ENCODE peak calls at places on chromosomes 2 and 18, in nine cellular contexts. M is GM12865; O is HEK293T; K is NCI-H2029 treated with DMSO at 0.1 percent for 48 hours; H is GM19239; V is activated T-helper 1 cell treated with anti-CD3 and anti-CD28 coated beads, Interleukin-12 subunit alpha, Interleukin-12 subunit beta, Interleukin-2, Interleukin-4 antibody, amounts not matched to agents 30 ng/mL and 10 ng/mL and 1 ng/mL, durations not matched to agents 14 hours and 24 hours and 36 hours; E is SK-N-SH; R is activated CD4-positive, alpha-beta memory T cell treated with anti-CD3 and anti-CD28 coated beads for 36 hours; L is activated T-cell treated with anti-CD3 and anti-CD28 coated beads for 1 hour. P is an unnamed sample.

GRCh38 chr2:234257859-234258561 is 207.5 kb downstream of the SPP2 start:
- DNase-seq in M (no peak), O (peak), K (no peak), H (no peak), V (no peak), E (peak), R (peak), L (no peak), P (peak)

GRCh38 chr2:205994344-205994743 is 91.6 kb downstream of the INO80D start:
- DNase-seq in M (no peak), O (no peak), K (peak), H (no peak), V (no peak), E (no peak), R (no peak), L (no peak), P (no peak)

GRCh38 chr2:238493880-238494572 is 67.3 kb downstream of the ASB1 start:
- DNase-seq in M (peak), O (no peak), K (no peak), H (no peak), V (peak), E (no peak), R (peak), L (no peak), P (no peak)

GRCh38 chr2:160489096-160489495 is 4.5 kb downstream of the RBMS1 start:
- DNase-seq in M (no peak), O (no peak), K (no peak), H (no peak), V (no peak), E (no peak), R (no peak), L (no peak), P (peak)

GRCh38 chr2:218396688-218397501 is 2.8 kb upstream of the CTDSP1 start:
- DNase-seq in M (peak), O (no peak), K (peak), H (no peak), V (peak), E (peak), R (peak), L (peak), P (peak)

GRCh38 chr2:8729939-8730338 is 48.1 kb downstream of the ID2 start:
- DNase-seq in M (no peak), O (no peak), K (no peak), H (no peak), V (no peak), E (no peak), R (no peak), L (no peak), P (no peak)

GRCh38 chr18:3466872-3467271 is 16.9 kb downstream of the TGIF1 start:
- DNase-seq in M (no peak), O (no peak), K (no peak), H (no peak), V (no peak), E (no peak), R (no peak), L (no peak), P (no peak)

GRCh38 chr2:63029058-63029457 is 21.6 kb upstream of the OTX1 start:
- DNase-seq in M (no peak), O (no peak), K (no peak), H (no peak), V (no peak), E (no peak), R (no peak), L (no peak), P (peak)

GRCh38 chr2:215828528-215829184 is 184.7 kb downstream of the MREG start:
- DNase-seq in M (peak), O (peak), K (peak), H (peak), V (no peak), E (peak), R (peak), L (peak), P (peak)

GRCh38 chr18:37572736-37573135 is 7.1 kb upstream of the CELF4 start:
- DNase-seq in M (no peak), O (no peak), K (no peak), H (no peak), V (no peak), E (no peak), R (no peak), L (no peak), P (no peak)

GRCh38 chr2:57696016-57696415 is 350.6 kb upstream of the VRK2 start:
- DNase-seq in M (no peak), O (peak), K (no peak), H (no peak), V (no peak), E (peak), R (no peak), L (no peak), P (peak)

GRCh38 chr2:47288864-47289263 is 114.1 kb upstream of the MSH2 start:
- DNase-seq in M (no peak), O (no peak), K (no peak), H (no peak), V (no peak), E (no peak), R (no peak), L (no peak), P (peak)

GRCh38 chr2:20588918-20589871 is 61.7 kb downstream of the HS1BP3 start:
- DNase-seq in M (no peak), O (no peak), K (no peak), H (no peak), V (no peak), E (no peak), R (no peak), L (no peak), P (no peak)

GRCh38 chr2:71831208-71831577 is 316.5 kb downstream of the CYP26B1 start:
- DNase-seq in M (no peak), O (no peak), K (no peak), H (no peak), V (no peak), E (no peak), R (no peak), L (no peak), P (peak)

GRCh38 chr2:240524963-240525718 is 32.6 kb downstream of the ANKMY1 start:
- DNase-seq in M (no peak), O (no peak), K (no peak), H (no peak), V (no peak), E (no peak), R (no peak), L (no peak), P (no peak)

GRCh38 chr2:174771631-174772491 is 7.6 kb upstream of the CHRNA1 start:
- DNase-seq in M (peak), O (peak), K (no peak), H (peak), V (no peak), E (peak), R (peak), L (no peak), P (peak)

GRCh38 chr2:205680067-205680466 is 2.2 kb upstream of the NRP2 start:
- DNase-seq in M (peak), O (peak), K (peak), H (no peak), V (peak), E (peak), R (peak), L (no peak), P (peak)

GRCh38 chr2:215773728-215774127 is 239.6 kb downstream of the MREG start:
- DNase-seq in M (no peak), O (no peak), K (no peak), H (no peak), V (no peak), E (no peak), R (peak), L (no peak), P (peak)

GRCh38 chr18:79511671-79512301 is 116.1 kb downstream of the NFATC1 start:
- DNase-seq in M (no peak), O (no peak), K (no peak), H (no peak), V (no peak), E (peak), R (peak), L (no peak), P (no peak)

GRCh38 chr2:67180841-67181240 is 216.3 kb upstream of the ETAA1 start:
- DNase-seq in M (no peak), O (no peak), K (no peak), H (no peak), V (no peak), E (no peak), R (no peak), L (no peak), P (no peak)

GRCh38 chr2:118909191-118909590 is 32.8 kb upstream of the MARCO start:
- DNase-seq in M (no peak), O (no peak), K (no peak), H (no peak), V (no peak), E (no peak), R (no peak), L (no peak), P (no peak)

GRCh38 chr2:222569826-222570225 is 86.1 kb downstream of the FARSB start:
- DNase-seq in M (no peak), O (no peak), K (no peak), H (no peak), V (no peak), E (no peak), R (no peak), L (no peak), P (peak)

GRCh38 chr2:57343391-57344006 is 703.1 kb upstream of the VRK2 start:
- DNase-seq in M (no peak), O (no peak), K (no peak), H (no peak), V (no peak), E (no peak), R (no peak), L (no peak), P (no peak)

GRCh38 chr2:204670756-204671155 is 125.5 kb downstream of the PARD3B start:
- DNase-seq in M (no peak), O (no peak), K (no peak), H (no peak), V (no peak), E (no peak), R (no peak), L (no peak), P (no peak)

GRCh38 chr2:30026091-30027055 is 105.0 kb upstream of the ALK start:
- DNase-seq in M (peak), O (peak), K (no peak), H (peak), V (no peak), E (peak), R (peak), L (no peak), P (peak)

GRCh38 chr2:197269173-197269572 is 41.4 kb downstream of the ANKRD44 start:
- DNase-seq in M (peak), O (no peak), K (no peak), H (no peak), V (no peak), E (no peak), R (peak), L (no peak), P (peak)

GRCh38 chr18:9348079-9348671 is 13.6 kb downstream of the TWSG1 start:
- DNase-seq in M (peak), O (no peak), K (no peak), H (no peak), V (no peak), E (no peak), R (no peak), L (no peak), P (peak)

GRCh38 chr2:82215212-82215611 is 1910.7 kb upstream of the LRRTM1 start:
- DNase-seq in M (no peak), O (no peak), K (no peak), H (no peak), V (no peak), E (no peak), R (no peak), L (no peak), P (no peak)

GRCh38 chr18:24199563-24199962 is 60.7 kb downstream of the CABYR start:
- DNase-seq in M (no peak), O (no peak), K (no peak), H (no peak), V (no peak), E (no peak), R (no peak), L (no peak), P (no peak)

GRCh38 chr2:37622434-37623202 is 48.8 kb downstream of the CDC42EP3 start:
- DNase-seq in M (no peak), O (no peak), K (no peak), H (no peak), V (no peak), E (no peak), R (no peak), L (no peak), P (no peak)

GRCh38 chr2:65715328-65715727 is 282.9 kb upstream of the SPRED2 start:
- DNase-seq in M (no peak), O (no peak), K (no peak), H (no peak), V (no peak), E (no peak), R (no peak), L (no peak), P (no peak)

GRCh38 chr2:209474960-209475359 is 51.1 kb downstream of the MAP2 start:
- DNase-seq in M (no peak), O (no peak), K (no peak), H (no peak), V (no peak), E (no peak), R (no peak), L (no peak), P (no peak)

GRCh38 chr2:215764441-215765048 is 248.8 kb downstream of the MREG start:
- DNase-seq in M (no peak), O (no peak), K (no peak), H (no peak), V (no peak), E (no peak), R (no peak), L (no peak), P (peak)

GRCh38 chr2:2645162-2645855 is 314.2 kb upstream of the MYT1L start:
- DNase-seq in M (no peak), O (no peak), K (no peak), H (no peak), V (no peak), E (peak), R (no peak), L (no peak), P (no peak)

GRCh38 chr2:20966061-20966460 is 77.8 kb downstream of the APOB start:
- DNase-seq in M (no peak), O (no peak), K (no peak), H (no peak), V (no peak), E (no peak), R (no peak), L (no peak), P (no peak)

GRCh38 chr2:157471078-157471477 is 27.2 kb upstream of the CYTIP start:
- DNase-seq in M (peak), O (no peak), K (no peak), H (no peak), V (no peak), E (no peak), R (peak), L (no peak), P (no peak)

GRCh38 chr2:212592695-212593094 is 54.1 kb upstream of the ERBB4 start:
- DNase-seq in M (no peak), O (no peak), K (no peak), H (no peak), V (no peak), E (no peak), R (no peak), L (no peak), P (no peak)

GRCh38 chr2:96152301-96153165 is 7.3 kb upstream of the DUSP2 start:
- DNase-seq in M (no peak), O (no peak), K (no peak), H (no peak), V (no peak), E (peak), R (peak), L (no peak), P (no peak)

GRCh38 chr2:71454221-71455010 is 1.1 kb downstream of the DYSF start:
- DNase-seq in M (no peak), O (no peak), K (no peak), H (no peak), V (no peak), E (no peak), R (no peak), L (no peak), P (no peak)